ENCODE peak calls at places on chromosome 1, in seven cellular contexts. Y is upper lobe of right lung; M is A549; J is CD8-positive, alpha-beta T cell; Z is hepatocyte; L is colonic mucosa; B is astrocyte of the spinal cord. Q is an unnamed sample.

GRCh38 chr1:94416901-94417701 is 1.1 kb upstream of the ABCD3 start:
- DNase-seq in Y (no peak), M (no peak), J (no peak), Z (peak), L (peak), B (peak), Q (peak)

GRCh38 chr1:27122652-27123051 is 32.3 kb downstream of the SLC9A1 start:
- DNase-seq in Y (peak), M (peak), J (no peak), Z (peak), L (peak), B (peak), Q (peak)

GRCh38 chr1:215637041-215637573 is 70.0 kb downstream of the KCTD3 start:
- DNase-seq in Y (no peak), M (peak), J (no peak), Z (peak), L (peak), B (peak), Q (peak)

GRCh38 chr1:43872280-43872679 is 61.3 kb upstream of the ARTN start:
- DNase-seq in Y (no peak), M (no peak), J (no peak), Z (no peak), L (no peak), B (no peak), Q (no peak)

GRCh38 chr1:233725423-233725822 is 111.5 kb downstream of the KCNK1 start:
- DNase-seq in Y (no peak), M (no peak), J (no peak), Z (no peak), L (no peak), B (no peak), Q (no peak)

GRCh38 chr1:58874757-58875755 is 91.2 kb upstream of the JUN start:
- DNase-seq in Y (no peak), M (no peak), J (no peak), Z (peak), L (no peak), B (peak), Q (peak)

GRCh38 chr1:100455478-100456072 is 82.4 kb upstream of the GPR88 start:
- DNase-seq in Y (no peak), M (no peak), J (no peak), Z (peak), L (no peak), B (peak), Q (no peak)

GRCh38 chr1:154546264-154547043 is 12.0 kb downstream of the UBE2Q1 start:
- DNase-seq in Y (peak), M (peak), J (peak), Z (peak), L (peak), B (peak), Q (peak)

GRCh38 chr1:93738926-93739325 is 57.3 kb upstream of the BCAR3 start:
- DNase-seq in Y (no peak), M (no peak), J (no peak), Z (no peak), L (no peak), B (no peak), Q (no peak)

GRCh38 chr1:80217377-80217986 is 1211.0 kb upstream of the ADGRL4 start:
- DNase-seq in Y (no peak), M (peak), J (no peak), Z (peak), L (no peak), B (peak), Q (peak)

GRCh38 chr1:187842406-187843165 is 1013.8 kb downstream of the PLA2G4A start:
- DNase-seq in Y (no peak), M (no peak), J (no peak), Z (peak), L (no peak), B (peak), Q (no peak)

GRCh38 chr1:29121951-29122661 is 1.6 kb downstream of the TMEM200B start:
- DNase-seq in Y (peak), M (no peak), J (peak), Z (peak), L (no peak), B (peak), Q (peak)

GRCh38 chr1:29122662-29122986 is 1.1 kb downstream of the TMEM200B start:
- DNase-seq in Y (peak), M (no peak), J (no peak), Z (peak), L (peak), B (peak), Q (peak)

GRCh38 chr1:29120955-29121485 is 2.7 kb downstream of the TMEM200B start:
- DNase-seq in Y (peak), M (peak), J (peak), Z (peak), L (peak), B (peak), Q (peak)

GRCh38 chr1:29120367-29120766 is 3.3 kb downstream of the TMEM200B start:
- DNase-seq in Y (no peak), M (no peak), J (no peak), Z (no peak), L (no peak), B (no peak), Q (no peak)

DNA sequence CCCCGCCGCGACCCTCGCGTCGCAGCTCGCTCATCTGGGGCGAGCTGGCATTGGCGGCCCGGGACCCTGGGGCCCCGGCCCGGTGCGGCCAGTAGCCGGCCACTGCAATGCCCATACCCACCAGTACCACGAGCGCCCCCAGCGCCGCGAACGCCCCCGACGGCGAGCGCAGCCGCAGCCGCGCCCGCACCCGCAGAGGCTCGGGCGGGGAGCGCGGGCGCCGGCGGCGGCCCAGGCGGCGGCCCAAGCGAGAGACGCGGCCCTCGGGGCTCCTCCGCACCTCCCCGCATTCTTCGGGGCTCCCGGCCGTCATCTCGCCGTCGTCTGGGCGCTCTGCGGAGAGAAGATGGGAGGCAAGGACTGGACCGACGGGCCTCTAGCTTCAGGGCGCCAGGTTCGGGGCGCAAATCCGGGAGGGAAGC is 2.2 kb downstream of the TMEM200B start:
- DNase-seq in Y (no peak), M (no peak), J (no peak), Z (peak), L (no peak), B (peak), Q (no peak)
- TF ChIP-seq CTCF in Y (no peak), M (peak), J (peak), Z (no peak), L (no peak), B (no peak), Q (no peak)

DNA sequence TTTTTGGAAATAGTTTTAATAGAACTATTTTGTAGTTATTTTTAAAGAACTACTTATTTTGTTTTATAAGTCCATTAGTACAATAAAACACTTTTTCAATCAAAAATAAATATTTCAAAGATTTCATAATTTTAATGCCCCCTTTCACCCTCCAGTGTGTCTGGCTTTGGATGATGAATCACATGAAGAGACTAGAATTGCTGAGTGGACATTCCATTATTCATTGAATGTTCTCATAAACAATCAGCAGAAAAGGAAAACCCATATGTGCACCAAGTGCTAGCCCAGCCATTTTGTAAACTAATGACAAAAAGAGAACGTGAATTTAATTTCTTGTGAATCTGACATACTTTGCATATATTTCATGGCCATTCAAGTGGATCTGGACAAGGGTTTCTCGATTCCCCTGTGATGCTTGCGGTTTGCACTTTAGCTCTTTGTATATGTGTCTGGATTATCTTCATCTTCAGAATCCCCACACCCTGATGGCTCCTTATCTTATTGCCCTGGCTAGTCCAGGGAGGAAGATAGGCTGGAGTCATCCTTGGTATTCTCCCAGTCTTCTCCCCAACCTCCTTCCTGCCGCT is 20.7 kb upstream of the CHIA start:
- DNase-seq in Y (no peak), M (no peak), J (no peak), Z (no peak), L (no peak), B (no peak), Q (no peak)
- H3K4me3 ChIP-seq in Y (no peak), M (no peak), J (no peak), Z (no peak), L (no peak), B (no peak), Q (no peak)

GRCh38 chr1:37553598-37553926 is 531 bp downstream of the SNIP1 start:
- DNase-seq in Y (no peak), M (no peak), J (no peak), Z (no peak), L (no peak), B (no peak), Q (no peak)

GRCh38 chr1:37553927-37554808 is at the start of gene SNIP1:
- DNase-seq in Y (peak), M (peak), J (peak), Z (peak), L (peak), B (peak), Q (peak)

GRCh38 chr1:37544530-37544929 is 9.6 kb downstream of the SNIP1 start:
- DNase-seq in Y (no peak), M (no peak), J (no peak), Z (no peak), L (no peak), B (no peak), Q (no peak)

GRCh38 chr1:37549341-37549740 is 4.8 kb downstream of the SNIP1 start:
- DNase-seq in Y (no peak), M (no peak), J (no peak), Z (no peak), L (no peak), B (no peak), Q (peak)
- TF ChIP-seq CTCF in Y (no peak), M (no peak), J (no peak), Z (no peak), L (no peak), B (no peak), Q (no peak)

GRCh38 chr1:116325104-116325503 is 47.9 kb upstream of the ATP1A1 start:
- DNase-seq in Y (no peak), M (no peak), J (no peak), Z (no peak), L (no peak), B (no peak), Q (no peak)
- H3K4me3 ChIP-seq in Y (no peak), M (no peak), J (peak), Z (no peak), L (no peak), B (no peak), Q (no peak)

GRCh38 chr1:244700808-244701207 is 47.9 kb downstream of the DESI2 start:
- DNase-seq in Y (no peak), M (no peak), J (no peak), Z (no peak), L (no peak), B (no peak), Q (no peak)

GRCh38 chr1:244699741-244700140 is 46.8 kb downstream of the DESI2 start:
- DNase-seq in Y (no peak), M (no peak), J (no peak), Z (no peak), L (no peak), B (no peak), Q (no peak)

GRCh38 chr1:244695937-244696336 is 43.0 kb downstream of the DESI2 start:
- DNase-seq in Y (no peak), M (no peak), J (no peak), Z (no peak), L (no peak), B (no peak), Q (no peak)
- TF ChIP-seq CTCF in Y (no peak), M (no peak), J (no peak), Z (no peak), L (no peak), B (no peak), Q (no peak)

GRCh38 chr1:84841971-84842370 is 51.0 kb downstream of the LPAR3 start:
- DNase-seq in Y (no peak), M (no peak), J (no peak), Z (no peak), L (no peak), B (no peak), Q (no peak)

GRCh38 chr1:84844094-84844493 is 48.9 kb downstream of the LPAR3 start:
- DNase-seq in Y (no peak), M (no peak), J (no peak), Z (no peak), L (no peak), B (no peak), Q (no peak)

GRCh38 chr1:84845357-84845756 is 47.6 kb downstream of the LPAR3 start:
- DNase-seq in Y (no peak), M (no peak), J (no peak), Z (no peak), L (no peak), B (no peak), Q (no peak)

GRCh38 chr1:84840346-84840745 is 52.7 kb downstream of the LPAR3 start:
- DNase-seq in Y (no peak), M (no peak), J (no peak), Z (no peak), L (no peak), B (no peak), Q (no peak)

DNA sequence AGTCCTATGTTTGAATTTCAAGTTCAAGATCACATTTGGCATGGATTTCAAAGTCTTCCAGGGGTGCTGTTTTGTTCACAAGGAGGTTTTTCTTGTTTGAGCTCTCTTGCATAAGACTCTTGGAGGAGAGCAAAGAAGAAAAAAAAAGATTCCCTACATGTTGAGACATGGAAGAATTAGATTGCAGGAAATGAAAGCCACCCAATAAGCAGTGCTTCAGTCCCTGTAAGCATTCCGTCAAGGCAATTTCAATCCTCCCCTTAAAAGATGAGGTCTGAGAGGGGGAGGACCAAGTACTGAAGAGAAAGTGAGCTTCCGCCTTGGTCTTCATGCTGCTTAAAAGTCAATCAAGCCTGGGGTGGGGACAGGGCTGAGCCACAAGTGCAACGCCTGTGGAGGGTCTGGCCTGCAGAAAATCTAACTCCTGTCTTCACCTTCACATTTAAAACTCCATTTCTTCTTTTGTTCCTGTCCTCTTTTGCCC is 50.2 kb downstream of the LPAR3 start:
- DNase-seq in Y (no peak), M (no peak), J (no peak), Z (no peak), L (no peak), B (peak), Q (peak)
- H3K4me3 ChIP-seq in Y (no peak), M (no peak), J (no peak), Z (no peak), L (no peak), B (no peak), Q (no peak)

Q was measured in fibroblast of lung.